ENCODE peak calls at places on chromosomes 13 and 19, in six cellular contexts. E is hepatocyte, P is adrenal gland, F is AG04450, V is endothelial cell of umbilical vein, K is tibial artery. A is an unnamed sample.

GRCh38 chr13:36850790-36851438 is 31.9 kb downstream of the RFXAP start:
- DNase-seq in K (no peak), F (no peak), P (no peak), V (peak; percentile 37), E (no peak), A (no peak)

GRCh38 chr19:30082168-30082567 is 140.1 kb downstream of the URI1 start:
- DNase-seq in V (no peak), E (no peak), P (no peak), K (no peak), F (no peak), A (no peak)

GRCh38 chr13:79749985-79750551 is 269.1 kb downstream of the NDFIP2 start:
- DNase-seq in F (peak; percentile 88), V (peak; percentile 70), K (peak; percentile 74), P (peak; percentile 85), E (peak; percentile 62), A (peak; percentile 83)

GRCh38 chr19:634975-635652 is 1.8 kb upstream of the POLRMT start:
- DNase-seq in K (no peak), P (no peak), E (no peak), F (no peak), V (no peak), A (no peak)

GRCh38 chr19:4474504-4475136 is 2.5 kb downstream of the HDGFL2 start:
- DNase-seq in P (no peak), E (peak; percentile 81), V (peak; percentile 75), F (no peak), K (no peak), A (no peak)

GRCh38 chr13:25727250-25727649 is 324.6 kb downstream of the SHISA2 start:
- DNase-seq in K (no peak), V (no peak), F (no peak), E (peak; percentile 18), P (no peak), A (no peak)

GRCh38 chr13:99617474-99618255 is 116.4 kb downstream of the TM9SF2 start:
- DNase-seq in F (no peak), V (peak; percentile 29), K (peak; percentile 46), E (peak; percentile 86), P (peak; percentile 43), A (peak; percentile 26)

GRCh38 chr13:91567485-91568207 is 169.2 kb downstream of the GPC5 start:
- DNase-seq in P (no peak), E (no peak), V (no peak), K (no peak), F (no peak), A (no peak)

GRCh38 chr13:39148513-39148961 is 110.3 kb downstream of the NHLRC3 start:
- DNase-seq in E (peak; percentile 32), V (no peak), K (peak; percentile 33), P (no peak), F (no peak), A (no peak)

GRCh38 chr19:10113592-10113963 is 2.1 kb downstream of the P2RY11 start:
- DNase-seq in F (no peak), P (no peak), E (no peak), V (no peak), K (no peak), A (no peak)

GRCh38 chr19:524062-524674 is 7.4 kb upstream of the CDC34 start:
- DNase-seq in F (no peak), K (no peak), E (no peak), P (no peak), V (no peak), A (no peak)

GRCh38 chr13:105972306-105972721 is 563.1 kb downstream of the EFNB2 start:
- DNase-seq in P (no peak), F (no peak), K (no peak), E (peak; percentile 34), V (no peak), A (no peak)

GRCh38 chr19:11460207-11460606 is 20.6 kb downstream of the ELAVL3 start:
- DNase-seq in F (no peak), K (no peak), V (no peak), P (no peak), E (no peak), A (no peak)

GRCh38 chr19:43639507-43640423 is at the start of gene CADM4:
- DNase-seq in E (peak; percentile 63), P (peak; percentile 29), K (no peak), F (no peak), V (no peak), A (no peak)

DNA sequence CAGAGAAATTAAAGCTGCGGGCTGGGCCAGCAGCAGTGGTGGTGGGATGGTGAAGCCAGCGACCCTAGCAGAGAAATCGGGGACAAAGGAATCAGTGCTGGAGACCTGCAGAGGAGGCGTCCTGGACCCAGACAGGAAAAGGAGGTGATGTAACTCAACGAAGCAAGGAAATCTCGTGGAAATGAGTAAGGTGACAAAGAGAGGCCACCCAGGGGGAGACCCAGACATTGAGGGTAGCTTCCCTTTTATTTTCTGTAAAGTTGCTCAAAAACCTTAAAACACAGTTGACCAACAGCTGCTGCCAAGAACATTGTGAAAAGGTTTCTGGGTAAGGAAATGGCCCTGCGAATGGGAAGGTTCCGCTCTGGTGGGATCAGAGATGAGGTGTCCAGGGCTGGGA is 13.3 kb upstream of the RETN start:
- DNase-seq in P (no peak), V (peak; percentile 15), F (no peak), E (no peak), K (no peak), A (no peak)
- H3K27me3 ChIP-seq in P (no peaks in the 10 kb centered on the region), V (no peaks in the 10 kb centered on the region), F (peaks cover 4% of the 10 kb centered on the region), E (no peaks in the 10 kb centered on the region), K (no peaks in the 10 kb centered on the region), A (no peaks in the 10 kb centered on the region)

DNA sequence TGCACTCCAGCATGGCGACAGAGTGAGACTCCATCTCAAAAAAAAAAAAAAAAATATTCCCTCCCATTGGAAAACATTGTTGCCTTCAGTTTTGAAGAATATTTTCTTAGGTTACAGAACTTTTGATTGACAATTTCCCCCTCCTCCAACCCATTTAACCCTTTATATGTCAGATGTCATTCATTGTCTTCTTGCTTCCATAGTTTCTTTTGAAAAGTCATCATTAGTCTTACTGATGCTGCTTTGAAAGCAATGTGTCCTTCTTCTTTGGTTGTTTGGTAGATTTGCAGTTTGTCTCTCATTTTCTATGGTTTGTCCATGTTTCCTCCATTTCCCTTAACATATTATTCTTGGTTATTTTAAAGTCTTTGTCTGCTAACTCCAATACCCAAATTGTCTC is 25.4 kb downstream of the ZNF558 start:
- DNase-seq in P (no peak), E (no peak), F (no peak), K (no peak), V (no peak), A (no peak)
- TF ChIP-seq CTCF in P (no peak), E (no peak), F (no peak), K (no peak), V (no peak), A (no peak)

DNA sequence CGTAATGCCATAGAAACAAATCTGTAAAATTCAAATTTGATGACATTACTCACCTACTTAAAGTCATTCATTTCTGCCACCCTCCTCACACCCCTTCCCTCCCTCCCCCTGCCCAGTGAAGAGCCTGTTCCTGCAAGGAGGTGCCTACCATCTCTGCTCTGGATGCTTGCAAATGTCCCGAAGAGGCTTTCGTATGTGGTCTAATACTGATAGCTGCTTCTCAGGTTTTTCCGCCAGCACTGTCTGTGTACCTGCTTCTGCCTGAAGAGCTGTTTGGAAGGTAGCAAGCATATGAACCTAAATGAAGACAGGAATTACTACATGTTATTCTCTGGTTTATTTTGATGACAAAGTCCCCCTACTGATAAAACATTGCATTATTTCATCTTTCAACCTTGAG is 57.1 kb downstream of the GPALPP1 start:
- DNase-seq in F (no peak), V (no peak), K (no peak), E (no peak), P (no peak), A (no peak)
- H3K4me3 ChIP-seq in F (no peak overlapping the region), V (no peak overlapping the region), K (no peak overlapping the region), E (peak overlapping the region; percentile 30), P (peak overlapping the region; percentile 43), A (peak overlapping the region; percentile 46)

DNA sequence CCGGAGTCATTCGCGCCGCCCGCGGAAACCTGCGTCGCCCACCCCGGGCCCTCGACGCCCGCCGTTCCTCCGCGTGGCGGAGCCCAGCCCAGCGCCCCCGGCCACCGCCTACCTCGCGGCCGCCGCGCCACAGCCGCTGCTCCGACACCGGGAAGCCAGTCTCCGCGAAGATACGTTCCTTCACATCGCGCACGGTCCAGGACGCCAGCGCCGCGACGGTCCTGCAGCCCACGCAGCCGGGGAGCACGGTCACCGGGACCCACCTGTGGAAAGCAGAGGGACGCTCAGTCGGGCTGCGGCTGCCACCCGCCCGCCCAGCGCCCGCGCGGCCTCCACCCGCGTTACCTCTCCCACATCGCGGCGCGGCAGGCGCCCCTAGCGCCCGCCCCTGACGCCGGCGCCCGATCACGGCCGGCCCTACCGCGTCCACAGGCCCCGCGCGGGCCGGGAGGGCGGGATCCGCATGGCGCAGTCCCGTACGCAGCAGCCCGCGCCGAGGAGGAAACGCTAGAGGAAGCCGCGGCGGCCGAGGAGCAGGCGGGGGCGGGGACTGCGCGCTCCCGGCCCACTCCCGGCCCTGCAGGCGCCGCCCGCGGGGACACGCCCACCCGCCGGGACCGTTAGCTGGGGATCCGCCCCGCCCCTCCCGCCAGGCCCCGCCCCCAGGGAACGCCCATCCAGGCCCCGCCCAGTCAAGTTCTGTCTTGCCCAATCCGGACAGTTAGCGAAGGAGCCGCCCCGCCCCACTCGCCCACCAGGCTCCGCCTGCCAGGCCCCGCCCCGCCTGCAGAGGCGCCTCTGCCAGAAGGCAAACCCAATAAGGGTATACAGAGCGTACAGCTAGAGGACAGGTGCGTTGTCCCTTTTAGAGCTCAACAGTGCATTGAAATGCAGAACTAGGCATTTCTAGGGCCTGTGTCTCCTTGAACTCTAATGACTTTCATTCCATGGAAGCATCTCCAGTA is 58.2 kb downstream of the SACS start:
- DNase-seq in F (peak; percentile 84), K (peak; percentile 94), P (peak; percentile 97), E (peak; percentile 96), V (peak; percentile 97), A (peak; percentile 98)
- H3K27me3 ChIP-seq in F (no peaks in the 10 kb centered on the region), K (no peaks in the 10 kb centered on the region), P (no peaks in the 10 kb centered on the region), E (no peaks in the 10 kb centered on the region), V (no peaks in the 10 kb centered on the region), A (no peaks in the 10 kb centered on the region)

GRCh38 chr19:5578094-5578846 is 10.5 kb upstream of the TINCR start:
- DNase-seq in E (peak; percentile 85), K (no peak), P (peak; percentile 65), V (peak; percentile 38), F (peak; percentile 13), A (no peak)
- TF ChIP-seq CTCF in E (peak; percentile 98), K (peak; percentile 85), P (peak; percentile 76), V (peak; percentile 99), F (peak; percentile 98), A (peak; percentile 86)

GRCh38 chr19:17841371-17841809 is 6.4 kb downstream of the JAK3 start:
- DNase-seq in P (no peak), V (no peak), F (no peak), E (no peak), K (no peak), A (no peak)
- H3K4me3 ChIP-seq in P (no peak overlapping the region), V (no peak overlapping the region), F (peak overlapping the region; percentile 43), E (no peak overlapping the region), K (peak overlapping the region; percentile 9), A (no peak overlapping the region)

GRCh38 chr19:54439174-54439851 is 9.7 kb upstream of the LENG8 start:
- DNase-seq in E (peak; percentile 68), K (no peak), P (peak; percentile 58), F (no peak), V (peak; percentile 38), A (no peak)
- H3K27me3 ChIP-seq in E (no peaks in the 10 kb centered on the region), K (no peaks in the 10 kb centered on the region), P (no peaks in the 10 kb centered on the region), F (no peaks in the 10 kb centered on the region), V (no peaks in the 10 kb centered on the region), A (no peaks in the 10 kb centered on the region)

A was measured in gastrocnemius medialis.